ENCODE peak calls at places on chromosome 6, in ten cellular contexts. X is GM23338, B is HepG2, Z is neural progenitor cell, T is fibroblast of lung, O is A673, G is HCT116, E is GM23248, P is H1, K is hepatocyte. W is an unnamed sample.

GRCh38 chr6:106508836-106509235 is 120.5 kb downstream of the RTN4IP1 start:
- DNase-seq in X (no peak), B (no peak), Z (no peak), T (peak), O (no peak), G (no peak), E (no peak), P (no peak), K (no peak), W (no peak)

GRCh38 chr6:166906376-166907044 is 49.8 kb downstream of the RNASET2 start:
- DNase-seq in X (no peak), B (no peak), Z (no peak), T (no peak), O (no peak), G (no peak), E (no peak), P (no peak), K (no peak), W (no peak)

GRCh38 chr6:151445482-151445881 is 6.4 kb downstream of the RMND1 start:
- DNase-seq in X (no peak), B (no peak), Z (no peak), T (peak), O (no peak), G (no peak), E (peak), P (no peak), K (no peak), W (peak)

GRCh38 chr6:111944541-111944940 is 71.3 kb upstream of the FYN start:
- DNase-seq in X (no peak), B (no peak), Z (no peak), T (no peak), O (no peak), G (no peak), E (no peak), P (no peak), K (no peak), W (no peak)

GRCh38 chr6:46329568-46329967 is 158.8 kb upstream of the ENPP5 start:
- DNase-seq in X (no peak), B (no peak), Z (no peak), T (peak), O (no peak), G (no peak), E (peak), P (no peak), K (no peak), W (peak)

GRCh38 chr6:90472716-90473115 is 114.2 kb downstream of the MAP3K7 start:
- DNase-seq in X (no peak), B (no peak), Z (no peak), T (no peak), O (no peak), G (no peak), E (no peak), P (no peak), K (no peak), W (no peak)

GRCh38 chr6:16533721-16534136 is 227.5 kb downstream of the ATXN1 start:
- DNase-seq in X (no peak), B (no peak), Z (no peak), T (peak), O (no peak), G (no peak), E (peak), P (no peak), K (no peak), W (peak)

GRCh38 chr6:64325093-64325492 is 689.5 kb downstream of the PHF3 start:
- DNase-seq in X (no peak), B (no peak), Z (no peak), T (no peak), O (no peak), G (no peak), E (no peak), P (no peak), K (no peak), W (no peak)

GRCh38 chr6:85275338-85275985 is 174.4 kb upstream of the NT5E start:
- DNase-seq in X (no peak), B (no peak), Z (no peak), T (no peak), O (no peak), G (no peak), E (no peak), P (no peak), K (no peak), W (no peak)

GRCh38 chr6:32622545-32623401 is 14.4 kb upstream of the HLA-DQA1 start:
- DNase-seq in X (peak), B (peak), Z (peak), T (peak), O (peak), G (no peak), E (peak), P (peak), K (peak), W (peak)

GRCh38 chr6:113586966-113587699 is 270.0 kb upstream of the MARCKS start:
- DNase-seq in X (peak), B (no peak), Z (peak), T (no peak), O (peak), G (no peak), E (no peak), P (peak), K (no peak), W (no peak)

GRCh38 chr6:28758046-28758817 is 165.6 kb downstream of the TRIM27 start:
- DNase-seq in X (peak), B (peak), Z (peak), T (peak), O (peak), G (peak), E (no peak), P (peak), K (peak), W (peak)

GRCh38 chr6:62681108-62681507 is 395.1 kb upstream of the KHDRBS2 start:
- DNase-seq in X (no peak), B (no peak), Z (no peak), T (no peak), O (no peak), G (no peak), E (no peak), P (no peak), K (no peak), W (no peak)

GRCh38 chr6:52491203-52492069 is 71.3 kb downstream of the EFHC1 start:
- DNase-seq in X (no peak), B (no peak), Z (no peak), T (peak), O (no peak), G (no peak), E (peak), P (no peak), K (no peak), W (no peak)

GRCh38 chr6:8539446-8539845 is 104.1 kb upstream of the SLC35B3 start:
- DNase-seq in X (peak), B (peak), Z (peak), T (peak), O (peak), G (peak), E (peak), P (no peak), K (no peak), W (no peak)

GRCh38 chr6:71290611-71291010 is 2.0 kb downstream of the OGFRL1 start:
- DNase-seq in X (no peak), B (no peak), Z (no peak), T (no peak), O (no peak), G (no peak), E (no peak), P (no peak), K (no peak), W (no peak)

GRCh38 chr6:56765494-56765893 is 122.8 kb upstream of the DST start:
- DNase-seq in X (no peak), B (no peak), Z (no peak), T (no peak), O (no peak), G (no peak), E (no peak), P (no peak), K (no peak), W (no peak)

GRCh38 chr6:142842423-142843261 is 102.3 kb downstream of the HIVEP2 start:
- DNase-seq in X (no peak), B (peak), Z (no peak), T (peak), O (no peak), G (no peak), E (peak), P (no peak), K (no peak), W (peak)

GRCh38 chr6:17633465-17634188 is 33.5 kb downstream of the FAM8A1 start:
- DNase-seq in X (no peak), B (no peak), Z (no peak), T (no peak), O (no peak), G (no peak), E (no peak), P (no peak), K (no peak), W (no peak)

GRCh38 chr6:129136751-129137150 is 253.8 kb downstream of the LAMA2 start:
- DNase-seq in X (no peak), B (no peak), Z (no peak), T (no peak), O (no peak), G (no peak), E (no peak), P (no peak), K (no peak), W (no peak)

GRCh38 chr6:55185144-55185543 is 10.8 kb downstream of the HCRTR2 start:
- DNase-seq in X (no peak), B (no peak), Z (no peak), T (no peak), O (no peak), G (no peak), E (no peak), P (no peak), K (no peak), W (no peak)

GRCh38 chr6:161922631-161923119 is 648.8 kb upstream of the AGPAT4 start:
- DNase-seq in X (peak), B (peak), Z (peak), T (peak), O (peak), G (peak), E (peak), P (no peak), K (peak), W (peak)

GRCh38 chr6:125529061-125529460 is 220.4 kb upstream of the HEY2 start:
- DNase-seq in X (peak), B (no peak), Z (peak), T (no peak), O (no peak), G (no peak), E (no peak), P (no peak), K (no peak), W (no peak)

GRCh38 chr6:126113261-126113660 is 126.9 kb downstream of the TRMT11 start:
- DNase-seq in X (no peak), B (no peak), Z (no peak), T (no peak), O (no peak), G (no peak), E (no peak), P (no peak), K (no peak), W (no peak)

GRCh38 chr6:128919831-128920230 is 36.9 kb downstream of the LAMA2 start:
- DNase-seq in X (no peak), B (no peak), Z (no peak), T (no peak), O (no peak), G (no peak), E (peak), P (no peak), K (no peak), W (no peak)

GRCh38 chr6:77466055-77467028 is 3.1 kb upstream of the HTR1B start:
- DNase-seq in X (peak), B (peak), Z (peak), T (peak), O (peak), G (no peak), E (peak), P (no peak), K (peak), W (peak)

GRCh38 chr6:41079080-41079479 is 6.3 kb downstream of the NFYA start:
- DNase-seq in X (no peak), B (no peak), Z (no peak), T (no peak), O (no peak), G (no peak), E (no peak), P (no peak), K (no peak), W (no peak)

DNA sequence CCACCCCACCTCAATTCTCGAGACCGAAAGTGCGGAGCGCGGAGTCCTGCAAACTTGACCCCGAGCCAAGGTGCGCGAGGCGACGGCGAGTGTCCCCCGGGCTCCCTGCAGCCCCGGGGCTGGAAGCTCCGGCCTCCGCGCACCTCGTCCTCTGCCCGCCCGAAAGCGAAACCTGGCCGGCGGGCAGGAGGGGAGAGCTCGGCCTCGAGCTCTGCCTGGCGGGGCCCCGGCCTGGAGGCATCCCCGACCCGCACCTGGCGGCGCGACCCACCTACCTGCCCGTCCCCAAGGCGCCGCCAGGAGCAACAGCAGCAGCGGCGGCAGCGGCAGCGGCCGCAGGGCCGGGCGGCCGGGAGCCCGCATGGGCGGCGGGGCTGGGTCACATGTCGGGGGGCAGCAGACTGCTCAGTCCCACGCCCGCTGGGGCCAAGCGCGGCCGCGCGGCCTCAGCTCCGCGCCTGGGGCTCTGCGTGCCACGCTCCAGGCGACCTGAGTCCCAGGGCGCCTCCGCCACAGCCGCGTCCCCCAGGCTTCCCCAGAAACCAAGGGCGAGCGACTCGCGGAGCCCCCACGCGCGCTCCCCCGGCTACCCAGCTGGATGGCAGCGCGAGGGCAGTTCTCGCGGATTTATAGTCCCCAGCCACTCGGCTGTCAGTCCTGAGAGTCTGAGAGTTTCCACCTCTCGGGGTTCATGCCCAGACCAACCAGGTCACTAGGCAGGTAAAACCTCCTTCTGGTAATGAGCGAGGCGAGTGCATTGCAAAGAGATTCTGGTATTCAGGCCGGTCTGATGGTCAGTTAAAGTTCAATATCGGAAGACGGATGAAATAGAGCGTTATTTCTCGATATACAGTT is at the start of gene IL20RA:
- DNase-seq in X (peak), B (no peak), Z (peak), T (peak), O (no peak), G (no peak), E (peak), P (no peak), K (peak), W (no peak)
- TF ChIP-seq EZH2 in X (no peak), B (peak), Z (peak), T (no peak), O (no peak), G (no peak), E (no peak), P (peak), K (no peak), W (no peak)

GRCh38 chr6:24910331-24910849 is 25.4 kb downstream of the RIPOR2 start:
- DNase-seq in X (peak), B (no peak), Z (peak), T (peak), O (peak), G (no peak), E (peak), P (no peak), K (no peak), W (no peak)

GRCh38 chr6:24909281-24910216 is 26.2 kb downstream of the RIPOR2 start:
- DNase-seq in X (peak), B (no peak), Z (no peak), T (no peak), O (no peak), G (no peak), E (peak), P (no peak), K (no peak), W (no peak)

GRCh38 chr6:24911983-24912382 is 23.8 kb downstream of the RIPOR2 start:
- DNase-seq in X (no peak), B (no peak), Z (no peak), T (no peak), O (no peak), G (no peak), E (no peak), P (no peak), K (no peak), W (no peak)

GRCh38 chr6:24908555-24908954 is 27.2 kb downstream of the RIPOR2 start:
- DNase-seq in X (no peak), B (no peak), Z (no peak), T (no peak), O (no peak), G (no peak), E (peak), P (no peak), K (no peak), W (no peak)

DNA sequence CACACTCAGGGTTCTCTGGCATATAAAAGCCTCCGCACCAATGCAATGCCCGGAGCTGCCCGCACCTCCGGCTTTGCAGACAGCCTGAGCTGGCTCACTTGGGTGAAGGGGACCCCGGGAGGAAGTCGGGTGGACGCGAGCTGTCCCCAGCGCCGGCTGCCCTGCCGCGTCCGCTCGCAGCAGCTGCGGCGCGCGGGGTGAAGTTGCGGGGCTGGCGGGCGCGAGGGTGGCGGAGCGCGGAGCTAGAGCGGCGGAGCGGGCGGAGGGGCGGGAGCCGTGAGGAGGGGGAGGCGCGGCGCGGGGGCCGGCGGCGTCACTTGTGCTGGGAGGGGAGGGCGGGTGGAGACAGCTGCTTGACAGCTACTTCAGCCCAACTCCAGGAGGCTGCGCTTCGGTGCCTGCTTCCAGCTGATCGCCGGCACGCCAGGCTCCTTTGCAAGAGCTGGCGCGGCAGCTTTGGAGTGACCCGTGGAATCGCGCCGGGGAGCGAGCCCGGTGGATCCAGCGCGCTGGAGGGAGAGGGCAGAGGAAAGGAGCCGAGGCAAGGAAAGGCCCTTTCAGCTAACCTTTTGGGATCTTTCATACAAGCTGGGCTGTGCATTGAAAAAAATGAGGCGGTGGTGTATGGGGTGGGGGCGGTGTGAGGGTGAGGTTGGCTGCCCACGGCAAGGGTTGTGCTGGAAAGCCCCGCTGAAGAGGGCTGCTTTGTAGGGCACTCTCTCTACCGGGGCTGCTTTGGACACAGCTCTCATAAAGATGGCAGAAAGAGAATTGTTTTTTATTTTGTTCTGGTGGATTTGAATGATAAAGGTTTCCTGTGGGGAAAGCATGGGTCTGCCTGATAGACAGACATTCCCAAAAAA is 24.7 kb downstream of the RIPOR2 start:
- DNase-seq in X (peak), B (no peak), Z (peak), T (peak), O (peak), G (no peak), E (peak), P (no peak), K (peak), W (peak)
- TF ChIP-seq EZH2 in X (no peak), B (no peak), Z (peak), T (no peak), O (peak), G (no peak), E (peak), P (no peak), K (no peak), W (peak)

GRCh38 chr6:1395941-1396908 is 6.8 kb downstream of the FOXF2 start:
- DNase-seq in X (no peak), B (no peak), Z (peak), T (no peak), O (no peak), G (no peak), E (no peak), P (no peak), K (no peak), W (no peak)

GRCh38 chr6:1394591-1395463 is 5.5 kb downstream of the FOXF2 start:
- DNase-seq in X (peak), B (no peak), Z (peak), T (no peak), O (no peak), G (no peak), E (no peak), P (no peak), K (no peak), W (no peak)

GRCh38 chr6:1393641-1394283 is 4.4 kb downstream of the FOXF2 start:
- DNase-seq in X (peak), B (no peak), Z (peak), T (no peak), O (no peak), G (no peak), E (no peak), P (no peak), K (no peak), W (no peak)

GRCh38 chr6:1396952-1397868 is 7.8 kb downstream of the FOXF2 start:
- DNase-seq in X (peak), B (peak), Z (peak), T (peak), O (peak), G (peak), E (peak), P (no peak), K (peak), W (peak)

GRCh38 chr6:1395496-1395895 is 6.1 kb downstream of the FOXF2 start:
- DNase-seq in X (no peak), B (no peak), Z (no peak), T (no peak), O (no peak), G (no peak), E (no peak), P (no peak), K (no peak), W (no peak)
- TF ChIP-seq EZH2 in X (peak), B (no peak), Z (no peak), T (no peak), O (no peak), G (no peak), E (no peak), P (no peak), K (no peak), W (no peak)

DNA sequence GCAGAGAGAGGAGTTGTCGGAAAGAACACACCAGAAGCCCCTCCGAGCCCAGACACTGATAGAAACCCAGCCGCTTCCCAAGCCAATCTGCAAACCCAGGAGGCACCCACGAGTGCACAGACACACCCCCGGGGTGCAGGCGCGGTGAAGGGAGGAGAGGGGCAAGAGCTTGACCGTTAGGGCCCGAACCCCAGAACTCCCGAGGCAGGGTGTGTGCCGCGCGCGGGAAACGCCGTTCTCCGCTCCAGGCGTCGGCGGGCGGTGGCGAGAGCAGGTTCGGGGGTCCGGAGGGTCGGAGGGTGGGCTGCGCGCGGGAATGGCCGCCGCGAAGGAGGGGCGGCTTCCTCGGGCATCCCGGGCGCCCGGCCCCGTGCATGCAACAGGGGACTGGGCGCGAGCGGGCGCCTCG is 549 bp downstream of the ELOVL2 start:
- DNase-seq in X (peak), B (no peak), Z (no peak), T (no peak), O (no peak), G (no peak), E (peak), P (no peak), K (peak), W (no peak)
- TF ChIP-seq EZH2 in X (peak), B (no peak), Z (peak), T (peak), O (no peak), G (no peak), E (peak), P (peak), K (no peak), W (peak)

DNA sequence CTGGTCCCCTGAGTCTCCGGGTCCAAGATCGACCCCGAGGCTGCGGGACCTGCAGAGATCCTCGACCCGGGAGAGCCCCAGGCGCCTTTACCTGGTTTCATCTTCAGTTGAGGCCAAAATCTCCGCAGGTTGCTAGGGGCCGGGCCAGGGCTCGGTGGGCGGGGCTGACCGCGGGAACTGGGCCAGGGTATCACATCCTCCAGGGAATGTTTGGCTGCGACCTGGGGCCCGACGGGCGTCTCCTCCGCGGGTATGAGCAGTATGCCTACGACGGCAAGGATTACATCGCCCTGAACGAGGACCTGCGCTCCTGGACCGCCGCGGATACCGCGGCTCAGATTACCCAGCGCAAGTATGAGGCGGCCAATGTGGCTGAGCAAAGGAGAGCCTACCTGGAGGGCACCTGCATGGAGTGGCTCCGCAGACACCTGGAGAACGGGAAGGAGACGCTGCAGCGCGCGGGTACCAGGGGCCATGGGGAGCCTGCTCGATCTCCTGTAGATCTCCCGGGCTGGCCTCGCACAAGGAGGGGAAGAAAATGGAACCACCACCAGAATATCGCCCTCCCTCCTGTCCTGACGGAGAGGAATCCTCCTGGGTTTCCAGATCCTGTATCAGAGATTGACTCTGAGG is 53.8 kb upstream of the POLR1H start:
- DNase-seq in X (peak), B (no peak), Z (peak), T (no peak), O (no peak), G (no peak), E (no peak), P (no peak), K (no peak), W (no peak)
- TF ChIP-seq EZH2 in X (no peak), B (no peak), Z (peak), T (peak), O (peak), G (no peak), E (peak), P (peak), K (no peak), W (peak)